ENCODE peak calls at places on chromosomes 4 and X, in five cellular contexts. G, O, Q, Z and I are unnamed samples.

GRCh38 chr4:76306882-76307669 is 543 bp downstream of the STBD1 start:
- DNase-seq in G (no peak), O (peak), Q (peak), Z (peak), I (no peak)

GRCh38 chr4:177220376-177220775 is 89.3 kb upstream of the NEIL3 start:
- DNase-seq in G (no peak), O (no peak), Q (peak), Z (no peak), I (no peak)

GRCh38 chr4:176902710-176903323 is 110.1 kb upstream of the VEGFC start:
- DNase-seq in G (no peak), O (no peak), Q (peak), Z (no peak), I (no peak)

GRCh38 chr4:113555868-113556267 is 205.7 kb downstream of the CAMK2D start:
- DNase-seq in G (no peak), O (peak), Q (no peak), Z (no peak), I (no peak)

GRCh38 chr4:164239976-164240375 is 514.0 kb upstream of the SMIM31 start:
- DNase-seq in G (no peak), O (no peak), Q (no peak), Z (no peak), I (no peak)

GRCh38 chrX:46961097-46961496 is 48.9 kb downstream of the JADE3 start:
- DNase-seq in G (no peak), O (no peak), Q (no peak), Z (no peak), I (no peak)

GRCh38 chr4:105147226-105148151 is 813 bp downstream of the TET2 start:
- DNase-seq in G (no peak), O (peak), Q (peak), Z (peak), I (peak)

GRCh38 chr4:151266542-151266941 is 10.4 kb upstream of the PRSS48 start:
- DNase-seq in G (no peak), O (no peak), Q (no peak), Z (no peak), I (no peak)

GRCh38 chr4:145216532-145216931 is 36.1 kb upstream of the OTUD4 start:
- DNase-seq in G (no peak), O (no peak), Q (peak), Z (peak), I (peak)

GRCh38 chr4:22420291-22420690 is 95.6 kb downstream of the ADGRA3 start:
- DNase-seq in G (no peak), O (no peak), Q (no peak), Z (no peak), I (no peak)